ENCODE peak calls at places on chromosome 19, in five cellular contexts. One of them, this sample, is unnamed.

GRCh38 chr19:45336696-45337251 is 3.8 kb upstream of the KLC3 start:
- DNase-seq in upper lobe of left lung: no peak
- DNase-seq in A549: no peak
- DNase-seq in cardiac muscle cell: no peak
- DNase-seq in fibroblast of lung: no peak
- DNase-seq in this sample: no peak

GRCh38 chr19:44841255-44841654 is 4.8 kb upstream of the NECTIN2 start:
- DNase-seq in upper lobe of left lung: peak; percentile 89
- DNase-seq in A549: no peak
- DNase-seq in cardiac muscle cell: no peak
- DNase-seq in fibroblast of lung: no peak
- DNase-seq in this sample: no peak

GRCh38 chr19:53507523-53508442 is 30.2 kb upstream of the ZNF331 start:
- DNase-seq in upper lobe of left lung: no peak
- DNase-seq in A549: no peak
- DNase-seq in cardiac muscle cell: no peak
- DNase-seq in fibroblast of lung: peak; percentile 40
- DNase-seq in this sample: no peak

GRCh38 chr19:17841810-17842662 is 5.7 kb downstream of the JAK3 start:
- DNase-seq in upper lobe of left lung: peak; percentile 42
- DNase-seq in A549: peak; percentile 91
- DNase-seq in cardiac muscle cell: peak; percentile 93
- DNase-seq in fibroblast of lung: peak; percentile 83
- DNase-seq in this sample: peak; percentile 92

GRCh38 chr19:10718205-10719196 is 622 bp downstream of the DNM2 start:
- DNase-seq in upper lobe of left lung: no peak
- DNase-seq in A549: no peak
- DNase-seq in cardiac muscle cell: peak; percentile 51
- DNase-seq in fibroblast of lung: peak; percentile 21
- DNase-seq in this sample: no peak

GRCh38 chr19:18131841-18132596 is 20.9 kb upstream of the PIK3R2 start:
- DNase-seq in upper lobe of left lung: no peak
- DNase-seq in A549: no peak
- DNase-seq in cardiac muscle cell: no peak
- DNase-seq in fibroblast of lung: no peak
- DNase-seq in this sample: no peak

GRCh38 chr19:7636317-7636690 is 606 bp upstream of the STXBP2 start:
- DNase-seq in upper lobe of left lung: no peak
- DNase-seq in A549: no peak
- DNase-seq in cardiac muscle cell: no peak
- DNase-seq in fibroblast of lung: no peak
- DNase-seq in this sample: no peak

GRCh38 chr19:8445488-8446001 is 770 bp downstream of the HNRNPM start:
- DNase-seq in upper lobe of left lung: peak; percentile 70
- DNase-seq in A549: no peak
- DNase-seq in cardiac muscle cell: peak; percentile 41
- DNase-seq in fibroblast of lung: no peak
- DNase-seq in this sample: no peak

GRCh38 chr19:54633401-54633800 is 3.1 kb downstream of the LILRB1 start:
- DNase-seq in upper lobe of left lung: no peak
- DNase-seq in A549: no peak
- DNase-seq in cardiac muscle cell: no peak
- DNase-seq in fibroblast of lung: no peak
- DNase-seq in this sample: no peak

DNA sequence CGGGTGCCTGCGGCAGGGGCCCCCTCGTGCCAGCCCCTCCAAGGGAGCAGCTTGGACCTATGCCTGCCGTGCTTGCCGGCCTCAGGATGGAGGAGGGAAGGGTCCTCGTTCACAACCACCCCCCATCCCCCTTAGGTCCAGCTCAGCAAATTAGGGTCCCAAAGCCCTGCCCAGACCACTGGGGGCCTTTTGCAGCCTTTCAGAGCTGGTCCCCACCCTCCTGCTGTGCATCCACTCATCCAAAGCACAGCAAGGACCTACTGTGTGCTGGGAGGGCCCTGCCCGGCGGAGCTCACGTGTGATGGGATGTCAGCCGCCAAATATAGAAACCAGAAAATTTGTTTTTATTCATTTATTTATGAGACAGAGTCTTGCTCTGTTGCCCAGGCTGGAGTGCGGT is 16.5 kb upstream of the SLC7A10 start:
- DNase-seq in upper lobe of left lung: no peak
- DNase-seq in A549: no peak
- DNase-seq in cardiac muscle cell: no peak
- DNase-seq in fibroblast of lung: no peak
- DNase-seq in this sample: no peak
- H3K9me3 ChIP-seq in upper lobe of left lung: no peaks in the 10 kb centered on the region
- H3K9me3 ChIP-seq in A549: peaks cover 13% of the 10 kb centered on the region
- H3K9me3 ChIP-seq in cardiac muscle cell: no peaks in the 10 kb centered on the region
- H3K9me3 ChIP-seq in fibroblast of lung: no peaks in the 10 kb centered on the region
- H3K9me3 ChIP-seq in this sample: no peaks in the 10 kb centered on the region

DNA sequence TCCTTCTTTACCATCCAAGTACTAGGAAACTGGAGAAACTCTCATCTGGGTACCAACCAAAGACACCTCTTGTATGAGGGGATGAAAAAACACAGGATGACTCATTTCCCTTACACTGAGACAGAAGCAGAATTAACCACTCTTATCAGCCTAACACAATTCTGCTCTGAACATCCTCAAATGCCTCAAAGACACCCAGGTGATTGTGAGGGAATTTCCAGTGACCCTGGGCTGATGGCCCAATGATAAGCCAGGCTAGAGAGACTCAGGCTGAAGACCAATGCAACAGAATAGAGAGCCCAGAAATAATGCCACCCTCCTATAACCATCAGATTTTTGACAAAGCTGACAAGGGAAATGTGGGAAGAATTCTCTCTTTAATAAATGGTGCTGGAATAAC is 7.0 kb downstream of the ZNF737 start:
- DNase-seq in upper lobe of left lung: no peak
- DNase-seq in A549: no peak
- DNase-seq in cardiac muscle cell: no peak
- DNase-seq in fibroblast of lung: no peak
- DNase-seq in this sample: no peak
- H3K9me3 ChIP-seq in upper lobe of left lung: peaks cover 93% of the 10 kb centered on the region
- H3K9me3 ChIP-seq in A549: no peaks in the 10 kb centered on the region
- H3K9me3 ChIP-seq in cardiac muscle cell: no peaks in the 10 kb centered on the region
- H3K9me3 ChIP-seq in fibroblast of lung: no peaks in the 10 kb centered on the region
- H3K9me3 ChIP-seq in this sample: peaks cover 5% of the 10 kb centered on the region

GRCh38 chr19:30379841-30380610 is 7.8 kb downstream of the ZNF536 start:
- DNase-seq in upper lobe of left lung: no peak
- DNase-seq in A549: no peak
- DNase-seq in cardiac muscle cell: no peak
- DNase-seq in fibroblast of lung: no peak
- DNase-seq in this sample: no peak
- H3K9me3 ChIP-seq in upper lobe of left lung: no peaks in the 10 kb centered on the region
- H3K9me3 ChIP-seq in A549: no peaks in the 10 kb centered on the region
- H3K9me3 ChIP-seq in cardiac muscle cell: no peaks in the 10 kb centered on the region
- H3K9me3 ChIP-seq in fibroblast of lung: no peaks in the 10 kb centered on the region
- H3K9me3 ChIP-seq in this sample: no peaks in the 10 kb centered on the region

GRCh38 chr19:12187625-12188024 is 24.7 kb downstream of the ZNF136 start:
- DNase-seq in upper lobe of left lung: no peak
- DNase-seq in A549: no peak
- DNase-seq in cardiac muscle cell: no peak
- DNase-seq in fibroblast of lung: peak; percentile 14
- DNase-seq in this sample: no peak
- H3K9me3 ChIP-seq in upper lobe of left lung: peaks cover 94% of the 10 kb centered on the region
- H3K9me3 ChIP-seq in A549: peaks cover 54% of the 10 kb centered on the region
- H3K9me3 ChIP-seq in cardiac muscle cell: peaks cover 3% of the 10 kb centered on the region
- H3K9me3 ChIP-seq in fibroblast of lung: peaks cover 7% of the 10 kb centered on the region
- H3K9me3 ChIP-seq in this sample: peaks cover 12% of the 10 kb centered on the region